ENCODE peak calls at places on chromosome 3, in seven cellular contexts. S, H, R, D, J, O and Y are unnamed samples.

GRCh38 chr3:79040701-79041100 is 727.1 kb downstream of the ROBO1 start:
- DNase-seq in R (peak), J (no peak), O (no peak), H (no peak), D (no peak), S (no peak), Y (no peak)

GRCh38 chr3:17830786-17831185 is 88.4 kb upstream of the TBC1D5 start:
- DNase-seq in D (no peak), J (no peak), H (no peak), O (no peak), S (no peak), R (no peak), Y (no peak)

GRCh38 chr3:99419111-99419510 is 219.3 kb upstream of the COL8A1 start:
- DNase-seq in O (peak), D (no peak), H (no peak), R (no peak), S (no peak), J (no peak), Y (no peak)

GRCh38 chr3:53046171-53047170 is 598 bp upstream of the SFMBT1 start:
- DNase-seq in R (peak), H (peak), D (peak), J (peak), O (no peak), S (peak), Y (peak)

GRCh38 chr3:13580256-13581023 is 31.5 kb downstream of the FBLN2 start:
- DNase-seq in S (no peak), D (no peak), R (no peak), J (peak), O (no peak), H (no peak), Y (no peak)

GRCh38 chr3:1082024-1082633 is 10.7 kb upstream of the CNTN6 start:
- DNase-seq in R (peak), S (no peak), J (peak), D (peak), O (no peak), H (no peak), Y (no peak)

GRCh38 chr3:58325525-58325992 is 7.1 kb upstream of the PXK start:
- DNase-seq in H (no peak), R (no peak), S (no peak), O (no peak), J (no peak), D (no peak), Y (no peak)

GRCh38 chr3:127951276-127951675 is 36.2 kb downstream of the KBTBD12 start:
- DNase-seq in D (no peak), O (no peak), H (no peak), R (peak), S (no peak), J (no peak), Y (no peak)

GRCh38 chr3:106691476-106691875 is 685.8 kb upstream of the CCDC54 start:
- DNase-seq in J (no peak), O (no peak), R (no peak), H (no peak), S (no peak), D (no peak), Y (no peak)

GRCh38 chr3:16741103-16741758 is 136.0 kb upstream of the DAZL start:
- DNase-seq in H (no peak), S (no peak), R (peak), O (peak), D (no peak), J (no peak), Y (no peak)

GRCh38 chr3:119600732-119601131 is 3.0 kb downstream of the PLA1A start:
- DNase-seq in S (peak), O (no peak), H (no peak), D (peak), R (no peak), J (no peak), Y (no peak)

GRCh38 chr3:179174898-179175297 is 26.7 kb downstream of the PIK3CA start:
- DNase-seq in J (no peak), D (no peak), R (no peak), O (no peak), S (no peak), H (no peak), Y (no peak)

GRCh38 chr3:38837358-38837757 is 21.3 kb upstream of the SCN10A start:
- DNase-seq in S (no peak), R (no peak), H (no peak), J (no peak), O (no peak), D (no peak), Y (no peak)

GRCh38 chr3:105780114-105780513 is 88.7 kb downstream of the CBLB start:
- DNase-seq in R (no peak), D (no peak), J (no peak), S (no peak), H (no peak), O (no peak), Y (no peak)

GRCh38 chr3:107068980-107069379 is 308.3 kb upstream of the CCDC54 start:
- DNase-seq in J (no peak), S (no peak), O (peak), D (no peak), H (no peak), R (peak), Y (no peak)

GRCh38 chr3:112761062-112761638 is 85.5 kb downstream of the CD200R1L start:
- DNase-seq in R (peak), S (no peak), O (no peak), J (no peak), H (no peak), D (no peak), Y (no peak)

GRCh38 chr3:17639765-17640164 is 102.7 kb downstream of the TBC1D5 start:
- DNase-seq in J (peak), H (no peak), O (peak), S (no peak), R (peak), D (no peak), Y (no peak)

GRCh38 chr3:76131396-76132153 is 346.2 kb upstream of the ZNF717 start:
- DNase-seq in J (no peak), R (peak), H (no peak), D (no peak), O (no peak), S (no peak), Y (no peak)

GRCh38 chr3:67662733-67663132 is 8.3 kb upstream of the SUCLG2 start:
- DNase-seq in D (no peak), R (no peak), S (no peak), H (no peak), O (no peak), J (no peak), Y (no peak)

GRCh38 chr3:179450901-179451334 is 352 bp downstream of the GNB4 start:
- DNase-seq in S (peak), O (no peak), H (peak), D (peak), J (no peak), R (peak), Y (no peak)

GRCh38 chr3:164879201-164879600 is 199.1 kb downstream of the SI start:
- DNase-seq in D (no peak), H (no peak), O (no peak), R (no peak), S (no peak), J (no peak), Y (no peak)

GRCh38 chr3:149630806-149631205 is 27.0 kb downstream of the WWTR1 start:
- DNase-seq in J (no peak), R (no peak), O (no peak), S (no peak), D (no peak), H (no peak), Y (no peak)

GRCh38 chr3:12097972-12098371 is 60.7 kb downstream of the TIMP4 start:
- DNase-seq in S (no peak), H (no peak), R (no peak), O (no peak), D (no peak), J (no peak), Y (no peak)

GRCh38 chr3:11522398-11522715 is 121.4 kb downstream of the VGLL4 start:
- DNase-seq in H (no peak), D (no peak), S (no peak), R (peak), J (no peak), O (no peak), Y (no peak)

GRCh38 chr3:29686889-29687592 is 406.2 kb downstream of the RBMS3 start:
- DNase-seq in O (no peak), D (no peak), R (peak), J (no peak), H (no peak), S (no peak), Y (no peak)

GRCh38 chr3:189908646-189909045 is 212.1 kb downstream of the P3H2 start:
- DNase-seq in O (no peak), H (no peak), S (no peak), R (peak), J (peak), D (no peak), Y (no peak)

GRCh38 chr3:12444582-12445468 is 39.5 kb upstream of the TSEN2 start:
- DNase-seq in O (no peak), D (peak), S (no peak), H (no peak), J (peak), R (peak), Y (no peak)

GRCh38 chr3:58009026-58009748 is 965 bp downstream of the FLNB start:
- DNase-seq in D (peak), O (no peak), R (no peak), S (no peak), J (no peak), H (peak), Y (no peak)

GRCh38 chr3:4722103-4722502 is 229.0 kb downstream of the ITPR1 start:
- DNase-seq in H (peak), R (peak), J (peak), S (no peak), O (no peak), D (peak), Y (peak)

GRCh38 chr3:4720316-4721075 is 227.3 kb downstream of the ITPR1 start:
- DNase-seq in H (peak), J (peak), R (peak), D (peak), S (peak), O (peak), Y (no peak)

GRCh38 chr3:4723921-4724698 is 231.0 kb downstream of the ITPR1 start:
- DNase-seq in J (no peak), D (no peak), R (no peak), H (no peak), O (no peak), S (no peak), Y (no peak)

GRCh38 chr3:4719011-4719649 is 226.0 kb downstream of the ITPR1 start:
- DNase-seq in D (no peak), S (no peak), H (no peak), R (no peak), J (no peak), O (no peak), Y (no peak)

DNA sequence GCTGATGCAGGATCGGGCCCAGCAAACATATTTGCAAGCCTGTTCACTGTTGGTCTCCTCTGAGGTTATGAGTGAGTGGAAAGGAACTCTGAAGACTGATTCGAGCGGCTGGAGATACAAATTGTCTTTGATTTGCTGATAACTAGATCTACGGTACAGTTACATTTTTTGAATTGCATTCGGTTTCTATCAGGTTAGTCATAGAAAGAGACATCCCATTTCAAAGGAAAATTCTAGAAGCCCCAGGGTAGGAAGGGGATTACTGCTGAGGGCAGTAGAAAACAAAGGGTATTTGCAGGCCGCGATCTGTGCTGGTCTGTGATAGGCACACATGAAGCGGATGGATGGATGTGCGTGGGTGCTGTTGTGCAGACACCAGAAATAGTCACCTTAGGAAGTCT is 228.4 kb downstream of the ITPR1 start:
- DNase-seq in R (peak), J (no peak), S (no peak), O (peak), H (peak), D (no peak), Y (no peak)
- TF ChIP-seq CTCF in R (no peak), J (no peak), S (no peak), O (no peak), H (no peak), D (no peak), Y (no peak)

GRCh38 chr3:142022381-142022780 is 127.0 kb downstream of the TFDP2 start:
- DNase-seq in S (no peak), H (no peak), J (no peak), R (peak), D (peak), O (no peak), Y (no peak)
- TF ChIP-seq CTCF in S (no peak), H (no peak), J (no peak), R (no peak), D (no peak), O (no peak), Y (peak)

GRCh38 chr3:156332304-156332703 is 211.9 kb downstream of the KCNAB1 start:
- DNase-seq in D (no peak), J (no peak), H (no peak), O (no peak), R (no peak), S (no peak), Y (no peak)
- TF ChIP-seq CTCF in D (no peak), J (no peak), H (no peak), O (no peak), R (no peak), S (no peak), Y (no peak)

DNA sequence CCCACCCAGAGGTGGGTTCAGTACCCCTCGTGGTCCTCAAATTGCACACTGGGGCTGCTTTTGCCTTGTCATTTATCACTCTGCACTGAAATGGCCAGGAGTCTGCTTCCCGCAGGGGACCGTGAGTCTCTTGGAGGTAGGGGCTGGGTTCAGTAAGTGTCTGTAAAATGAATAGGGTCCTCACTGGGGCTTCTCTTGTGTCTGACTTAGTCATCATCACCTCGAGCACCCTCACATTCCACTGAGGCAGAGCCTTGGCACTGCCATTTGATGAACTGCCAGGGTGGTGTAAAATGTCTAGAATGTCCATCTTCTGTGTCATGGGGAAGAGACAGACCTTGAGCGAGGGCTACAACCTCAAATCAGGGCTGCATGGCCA is 61.0 kb upstream of the RYK start:
- DNase-seq in J (no peak), R (no peak), D (no peak), H (peak), S (no peak), O (no peak), Y (no peak)
- TF ChIP-seq CTCF in J (no peak), R (no peak), D (no peak), H (no peak), S (no peak), O (no peak), Y (no peak)

DNA sequence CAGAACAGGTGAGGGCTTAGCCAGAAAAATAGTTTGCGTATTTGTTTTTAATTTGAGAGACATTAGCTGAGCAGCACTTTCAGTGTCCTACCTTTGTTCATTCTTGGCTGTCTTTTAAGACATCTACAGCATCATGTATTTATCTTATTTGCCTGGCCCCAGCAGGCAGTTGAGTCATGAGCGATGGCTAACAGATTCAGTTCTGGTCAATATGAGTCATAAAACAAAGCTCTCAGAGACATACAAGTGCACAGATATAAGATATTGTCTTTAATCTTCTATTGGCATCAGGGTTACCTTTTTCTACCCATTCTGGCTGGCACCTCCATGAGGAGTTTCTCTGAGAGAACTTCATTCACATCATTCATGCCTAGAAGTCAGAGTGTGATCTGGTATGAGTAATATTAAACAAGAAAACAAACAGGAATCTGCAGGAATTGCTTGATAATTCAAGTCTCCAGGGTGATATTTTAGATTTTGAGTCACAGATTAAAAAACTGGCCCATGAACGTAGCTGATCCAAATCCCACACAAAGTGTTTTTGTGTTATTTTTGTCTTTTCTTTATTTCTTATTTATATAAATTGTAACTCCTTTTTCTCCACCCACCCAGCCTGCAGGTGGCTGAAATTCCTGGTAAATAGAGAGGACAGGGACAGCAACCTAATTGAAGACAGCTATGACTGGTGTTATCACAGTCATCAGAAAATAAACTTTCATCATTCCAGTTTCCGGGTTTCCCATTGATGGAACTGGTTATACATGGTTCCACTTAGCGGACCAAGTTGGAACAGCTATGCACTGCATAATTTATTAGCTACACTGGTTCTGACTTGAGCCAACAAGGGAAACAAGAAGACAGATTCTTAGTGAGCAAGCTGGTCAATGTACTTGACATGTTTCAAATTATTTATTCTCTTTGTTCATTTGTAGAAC is 47.3 kb downstream of the PLSCR2 start:
- DNase-seq in R (peak), D (no peak), J (no peak), O (no peak), H (no peak), S (no peak), Y (no peak)
- TF ChIP-seq CTCF in R (no peak), D (no peak), J (no peak), O (no peak), H (no peak), S (no peak), Y (no peak)